ENCODE peak calls at places on chromosomes 2 and 18, in seven cellular contexts. T is Panc1, K is HCT116, Y is HepG2, H is GM23338, E is K562, B is SK-N-SH. N is an unnamed sample.
A peak's percentile ranks its signal among the peaks of the same experiment; 100 is the strongest.

GRCh38 chr2:201343559-201343958 is 13.6 kb downstream of the FLACC1 start:
- DNase-seq in T (no peak), K (no peak), Y (no peak), H (no peak), E (no peak), B (no peak), N (no peak)

GRCh38 chr18:57445488-57446319 is 10.5 kb downstream of the ONECUT2 start:
- DNase-seq in T (no peak), K (no peak), Y (peak; percentile 55), H (no peak), E (no peak), B (peak; percentile 51), N (no peak)

GRCh38 chr2:74548919-74549684 is 4.6 kb downstream of the LOXL3 start:
- DNase-seq in T (no peak), K (no peak), Y (peak; percentile 50), H (peak; percentile 88), E (peak; percentile 84), B (peak; percentile 92), N (no peak)

GRCh38 chr2:58448065-58448507 is 207.0 kb upstream of the FANCL start:
- DNase-seq in T (peak; percentile 72), K (peak; percentile 88), Y (peak; percentile 83), H (peak; percentile 95), E (no peak), B (peak; percentile 45), N (peak; percentile 6)

GRCh38 chr18:10139783-10140410 is 226.1 kb downstream of the VAPA start:
- DNase-seq in T (no peak), K (no peak), Y (no peak), H (no peak), E (no peak), B (no peak), N (no peak)

GRCh38 chr2:6139142-6139541 is 447.0 kb downstream of the SOX11 start:
- DNase-seq in T (no peak), K (no peak), Y (no peak), H (no peak), E (no peak), B (no peak), N (no peak)

GRCh38 chr2:218465987-218466633 is 47.2 kb downstream of the VIL1 start:
- DNase-seq in T (peak; percentile 20), K (no peak), Y (peak; percentile 34), H (peak; percentile 17), E (no peak), B (peak; percentile 32), N (no peak)

GRCh38 chr2:46690825-46691224 is 211.5 kb downstream of the TMEM247 start:
- DNase-seq in T (no peak), K (peak; percentile 44), Y (peak; percentile 42), H (no peak), E (peak; percentile 29), B (no peak), N (no peak)

GRCh38 chr2:229313591-229313990 is 42.5 kb upstream of the PID1 start:
- DNase-seq in T (no peak), K (no peak), Y (no peak), H (no peak), E (no peak), B (no peak), N (no peak)

DNA sequence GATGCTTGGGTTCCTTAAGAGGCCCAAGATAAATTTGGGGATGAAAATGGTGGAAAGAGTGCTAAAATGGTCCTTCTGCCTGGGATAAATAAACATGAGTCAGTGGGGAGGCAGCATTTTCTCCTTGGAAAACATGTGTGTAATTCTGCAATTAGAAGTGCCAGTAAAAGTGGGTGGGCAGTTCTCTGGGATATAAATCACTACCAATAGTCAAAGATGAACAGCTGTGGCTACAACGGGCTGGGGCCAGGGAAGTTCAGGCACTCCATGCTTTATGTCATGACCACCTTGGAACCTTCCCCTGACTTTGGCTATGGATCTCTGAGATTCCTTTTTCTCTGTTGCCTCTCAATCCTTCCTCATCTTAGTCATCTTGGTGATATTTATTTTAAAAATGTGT is 56.5 kb upstream of the CYRIA start:
- DNase-seq in T (no peak), K (no peak), Y (no peak), H (no peak), E (no peak), B (no peak), N (no peak)
- TF ChIP-seq POLR2AphosphoS5 in T (no peak), K (no peak), Y (no peak), H (no peak), E (no peak), B (no peak), N (no peak)

GRCh38 chr2:10400568-10400977 is 47.6 kb downstream of the ODC1 start:
- DNase-seq in T (no peak), K (no peak), Y (no peak), H (no peak), E (no peak), B (no peak), N (peak; percentile 65)
- H3K27ac ChIP-seq in T (peak overlapping the region; percentile 99), K (no peak overlapping the region), Y (peak overlapping the region; percentile 83), H (no peak overlapping the region), E (no peak overlapping the region), B (no peak overlapping the region), N (peak overlapping the region; percentile 14)

DNA sequence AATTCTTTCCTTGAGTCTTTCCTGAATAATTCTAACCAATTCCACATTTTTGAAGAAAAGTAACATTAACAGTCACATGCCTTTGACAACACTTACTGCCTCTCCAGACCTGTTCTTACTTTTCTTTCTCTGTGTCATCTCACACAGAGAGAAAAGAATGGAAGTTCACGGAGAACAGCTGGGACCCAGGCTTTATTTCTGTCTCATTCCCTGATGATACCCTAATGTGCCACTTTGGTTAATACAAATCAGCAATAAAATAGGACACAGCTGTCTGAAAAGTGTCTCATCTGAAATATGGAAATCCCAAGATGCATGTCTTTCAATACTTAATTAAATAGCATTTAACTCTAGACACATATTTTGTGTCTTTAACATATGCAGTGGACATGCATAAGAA is 42.1 kb upstream of the RAB27B start:
- DNase-seq in T (no peak), K (no peak), Y (no peak), H (no peak), E (no peak), B (no peak), N (no peak)
- TF ChIP-seq REST in T (no peak), K (no peak), Y (no peak), H (no peak), E (no peak), B (no peak), N (no peak)

DNA sequence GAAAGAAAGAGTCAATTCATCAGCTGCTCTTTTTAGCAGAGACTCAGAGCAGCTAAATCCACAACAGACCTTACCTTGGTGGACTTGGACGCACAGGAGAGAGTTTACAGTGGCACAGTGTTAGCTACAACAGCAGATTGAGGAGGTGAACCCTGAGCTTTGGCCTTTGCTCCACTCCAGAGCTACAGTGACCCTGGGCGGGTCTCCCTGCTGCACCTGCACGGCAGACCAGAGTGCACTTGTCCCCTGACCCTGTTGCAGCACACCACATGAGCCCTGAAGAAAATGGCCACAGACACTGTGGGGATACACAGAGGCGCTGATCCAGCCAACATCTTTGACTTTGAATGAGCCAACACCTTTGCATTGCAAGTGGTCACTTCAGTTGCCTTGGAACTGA is 11.0 kb downstream of the SLC19A3 start:
- DNase-seq in T (no peak), K (no peak), Y (peak; percentile 24), H (no peak), E (no peak), B (no peak), N (no peak)
- TF ChIP-seq POLR2AphosphoS5 in T (no peak), K (no peak), Y (no peak), H (no peak), E (no peak), B (no peak), N (no peak)

GRCh38 chr2:63051795-63052333 is 1.2 kb downstream of the OTX1 start:
- DNase-seq in T (no peak), K (no peak), Y (no peak), H (peak; percentile 36), E (no peak), B (peak; percentile 29), N (no peak)

GRCh38 chr2:63048367-63049171 is 2.1 kb upstream of the OTX1 start:
- DNase-seq in T (no peak), K (no peak), Y (no peak), H (peak; percentile 79), E (no peak), B (peak; percentile 63), N (no peak)

GRCh38 chr2:63050916-63051794 is 525 bp downstream of the OTX1 start:
- DNase-seq in T (no peak), K (no peak), Y (no peak), H (peak; percentile 82), E (peak; percentile 41), B (peak; percentile 58), N (no peak)

GRCh38 chr2:63049291-63050185 is 1.1 kb upstream of the OTX1 start:
- DNase-seq in T (no peak), K (no peak), Y (no peak), H (peak; percentile 78), E (no peak), B (peak; percentile 53), N (no peak)

GRCh38 chr2:63050186-63050915 is at the start of gene OTX1:
- DNase-seq in T (no peak), K (peak; percentile 56), Y (peak; percentile 82), H (peak; percentile 90), E (peak; percentile 95), B (peak; percentile 75), N (peak; percentile 47)
- H3K27ac ChIP-seq in T (peak within 1 kb of the TSS; percentile 91), K (peak within 1 kb of the TSS; percentile 91), Y (peak within 1 kb of the TSS; percentile 90), H (no peak within 1 kb of the TSS), E (peak within 1 kb of the TSS; percentile 85), B (no peak within 1 kb of the TSS), N (peak within 1 kb of the TSS; percentile 67)

GRCh38 chr2:110741491-110741980 is 9.2 kb downstream of the ACOXL start:
- DNase-seq in T (no peak), K (no peak), Y (no peak), H (peak; percentile 54), E (peak; percentile 27), B (no peak), N (no peak)
- TF ChIP-seq REST in T (no peak), K (no peak), Y (no peak), H (no peak), E (no peak), B (no peak), N (no peak)

DNA sequence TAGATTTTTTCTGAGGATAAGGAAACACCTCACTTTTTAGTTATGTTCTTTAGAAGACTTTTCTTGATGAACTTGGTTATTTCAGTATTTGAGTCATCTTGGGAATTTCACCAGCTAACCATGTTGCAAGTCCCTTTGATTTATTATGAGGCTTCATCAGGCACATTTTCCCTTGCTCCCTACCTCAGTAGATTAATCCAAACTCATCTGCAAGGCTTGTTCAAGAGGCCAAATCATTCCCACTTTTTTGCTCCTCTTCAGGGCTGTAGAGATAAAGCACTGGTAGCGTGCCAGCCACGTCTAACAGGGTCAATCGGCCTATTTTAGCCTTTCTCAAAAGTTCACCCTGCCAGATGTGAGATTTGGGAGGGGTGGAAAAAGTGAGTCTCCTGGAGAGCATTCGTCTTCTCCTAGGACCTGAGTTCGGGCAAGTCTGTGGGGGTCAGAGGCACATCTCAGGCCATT is 120.3 kb downstream of the RDH14 start:
- DNase-seq in T (no peak), K (no peak), Y (no peak), H (no peak), E (no peak), B (no peak), N (no peak)
- TF ChIP-seq POLR2AphosphoS5 in T (no peak), K (no peak), Y (no peak), H (no peak), E (no peak), B (peak; percentile 14), N (no peak)